ENCODE peak calls at places on chromosomes 5 and 9, in seven cellular contexts. W is uterus, O is stomach, S is HCT116, E is lower leg skin, M is breast epithelium, B is gastrocnemius medialis. A is an unnamed sample.

GRCh38 chr5:7813007-7813406 is 37.9 kb downstream of the CFAP90 start:
- DNase-seq in W (no peak), O (no peak), S (no peak), E (no peak), M (no peak), B (no peak), A (no peak)

GRCh38 chr5:79202076-79202475 is 33.9 kb upstream of the JMY start:
- DNase-seq in W (no peak), O (no peak), S (peak; percentile 36), E (no peak), M (no peak), B (no peak), A (no peak)

GRCh38 chr5:157479166-157479565 is 19.2 kb downstream of the NIPAL4 start:
- DNase-seq in W (no peak), O (no peak), S (no peak), E (no peak), M (no peak), B (no peak), A (no peak)

GRCh38 chr9:78326564-78326963 is 29.6 kb downstream of the PSAT1 start:
- DNase-seq in W (no peak), O (no peak), S (no peak), E (peak; percentile 28), M (no peak), B (no peak), A (no peak)

GRCh38 chr5:13698882-13699281 is 245.6 kb downstream of the DNAH5 start:
- DNase-seq in W (no peak), O (no peak), S (no peak), E (no peak), M (no peak), B (no peak), A (no peak)

GRCh38 chr5:95870105-95870672 is 47.7 kb upstream of the GLRX start:
- DNase-seq in W (no peak), O (no peak), S (no peak), E (peak; percentile 68), M (no peak), B (no peak), A (no peak)

GRCh38 chr9:133163559-133164208 is at the start of gene GBGT1:
- DNase-seq in W (peak; percentile 80), O (peak; percentile 75), S (no peak), E (peak; percentile 95), M (no peak), B (peak; percentile 53), A (no peak)

GRCh38 chr5:15852949-15853348 is 326.6 kb downstream of the MARCHF11 start:
- DNase-seq in W (no peak), O (no peak), S (no peak), E (no peak), M (no peak), B (no peak), A (no peak)

GRCh38 chr5:133750356-133750755 is 138.0 kb upstream of the FSTL4 start:
- DNase-seq in W (no peak), O (no peak), S (no peak), E (peak; percentile 74), M (no peak), B (no peak), A (no peak)

GRCh38 chr5:103364074-103364473 is 105.5 kb downstream of the MACIR start:
- DNase-seq in W (no peak), O (no peak), S (no peak), E (no peak), M (no peak), B (no peak), A (no peak)

GRCh38 chr9:114385412-114386181 is 2.2 kb downstream of the AKNA start:
- DNase-seq in W (peak; percentile 64), O (peak; percentile 77), S (peak; percentile 35), E (peak; percentile 93), M (peak; percentile 75), B (peak; percentile 76), A (peak; percentile 44)

GRCh38 chr5:55914141-55914413 is 62.9 kb downstream of the IL31RA start:
- DNase-seq in W (no peak), O (no peak), S (no peak), E (no peak), M (no peak), B (no peak), A (no peak)

GRCh38 chr9:77588319-77588937 is 59.7 kb downstream of the GNA14 start:
- DNase-seq in W (no peak), O (no peak), S (no peak), E (no peak), M (no peak), B (no peak), A (no peak)

GRCh38 chr9:134408939-134409737 is 82.9 kb downstream of the RXRA start:
- DNase-seq in W (no peak), O (no peak), S (no peak), E (no peak), M (no peak), B (peak; percentile 82), A (no peak)

GRCh38 chr5:113161806-113162205 is 185.2 kb downstream of the DCP2 start:
- DNase-seq in W (no peak), O (no peak), S (no peak), E (no peak), M (no peak), B (no peak), A (peak; percentile 71)

GRCh38 chr9:131676431-131676972 is 63.4 kb downstream of the RAPGEF1 start:
- DNase-seq in W (no peak), O (no peak), S (no peak), E (no peak), M (no peak), B (no peak), A (no peak)

GRCh38 chr5:173325091-173325698 is 3.0 kb downstream of the STC2 start:
- DNase-seq in W (no peak), O (no peak), S (no peak), E (peak; percentile 53), M (no peak), B (no peak), A (no peak)

GRCh38 chr5:173327948-173328895 is at the start of gene STC2:
- DNase-seq in W (no peak), O (peak; percentile 73), S (peak; percentile 95), E (peak; percentile 90), M (peak; percentile 95), B (peak; percentile 95), A (peak; percentile 62)

GRCh38 chr5:173328896-173329369 is 719 bp upstream of the STC2 start:
- DNase-seq in W (no peak), O (no peak), S (peak; percentile 54), E (peak; percentile 79), M (no peak), B (peak; percentile 51), A (no peak)

GRCh38 chr5:173326501-173326960 is 1.7 kb downstream of the STC2 start:
- DNase-seq in W (no peak), O (no peak), S (no peak), E (peak; percentile 80), M (no peak), B (no peak), A (no peak)

GRCh38 chr5:173327084-173327947 is 898 bp downstream of the STC2 start:
- DNase-seq in W (no peak), O (no peak), S (no peak), E (peak; percentile 86), M (no peak), B (peak; percentile 37), A (no peak)
- TF ChIP-seq POLR2A in W (no peak), O (no peak), S (no peak), E (no peak), M (no peak), B (no peak), A (no peak)

GRCh38 chr5:149323235-149324205 is 21.8 kb upstream of the GRPEL2 start:
- DNase-seq in W (no peak), O (no peak), S (no peak), E (no peak), M (no peak), B (no peak), A (no peak)

GRCh38 chr5:149325166-149325735 is 20.0 kb upstream of the GRPEL2 start:
- DNase-seq in W (no peak), O (no peak), S (no peak), E (peak; percentile 54), M (no peak), B (no peak), A (no peak)

GRCh38 chr5:149326611-149327010 is 18.7 kb upstream of the GRPEL2 start:
- DNase-seq in W (no peak), O (no peak), S (no peak), E (no peak), M (no peak), B (no peak), A (no peak)

GRCh38 chr5:149325894-149326293 is 19.4 kb upstream of the GRPEL2 start:
- DNase-seq in W (no peak), O (no peak), S (no peak), E (no peak), M (no peak), B (no peak), A (no peak)

GRCh38 chr5:149324639-149325038 is 20.7 kb upstream of the GRPEL2 start:
- DNase-seq in W (no peak), O (no peak), S (no peak), E (peak; percentile 64), M (no peak), B (peak; percentile 54), A (no peak)
- TF ChIP-seq CTCF in W (no peak), O (no peak), S (no peak), E (no peak), M (no peak), B (no peak), A (no peak)

DNA sequence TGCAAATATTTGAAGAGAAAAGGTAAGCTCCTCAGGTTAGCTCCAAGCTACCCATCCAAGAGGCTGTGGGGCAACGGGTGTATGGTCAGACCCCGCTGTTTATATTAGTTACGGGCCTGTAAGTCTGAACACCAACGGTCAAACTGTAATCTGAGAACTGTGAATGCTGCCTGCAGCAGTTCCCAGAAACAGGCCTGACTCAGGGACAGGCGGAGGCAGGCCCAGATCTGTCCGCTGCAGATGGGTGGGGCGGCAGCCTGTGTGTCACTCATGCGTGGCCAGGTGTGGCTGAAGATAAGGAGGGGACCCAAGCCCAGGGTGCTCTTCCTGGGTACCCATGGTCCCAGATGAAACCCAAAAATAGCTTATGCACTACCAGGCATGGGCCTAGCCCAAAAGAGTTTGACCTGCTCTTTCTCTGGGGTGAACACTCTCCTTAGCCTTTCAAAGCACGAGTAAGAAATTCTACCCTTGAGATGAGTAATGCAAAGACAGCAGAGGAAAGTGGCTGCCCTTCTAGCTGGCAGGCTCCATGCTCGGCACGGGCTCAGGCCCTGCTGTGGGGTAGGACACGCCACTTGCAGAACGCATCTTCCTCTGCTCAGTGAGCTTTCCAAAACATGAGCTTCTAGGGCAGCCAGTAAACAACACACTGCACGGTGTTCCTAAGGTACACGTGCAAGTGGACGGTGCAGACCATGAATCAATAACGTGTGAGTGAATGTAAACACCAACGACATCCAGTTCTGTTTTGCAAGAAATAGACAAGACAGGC is 9.1 kb downstream of the UBAC1 start:
- DNase-seq in W (no peak), O (peak; percentile 35), S (peak; percentile 56), E (no peak), M (no peak), B (peak; percentile 96), A (peak; percentile 78)
- TF ChIP-seq POLR2A in W (no peak), O (no peak), S (no peak), E (no peak), M (no peak), B (peak; percentile 66), A (no peak)

GRCh38 chr5:88606173-88606572 is 276.8 kb downstream of the MEF2C start:
- DNase-seq in W (no peak), O (no peak), S (no peak), E (no peak), M (no peak), B (no peak), A (no peak)

GRCh38 chr5:88607492-88607891 is 275.5 kb downstream of the MEF2C start:
- DNase-seq in W (no peak), O (no peak), S (no peak), E (no peak), M (no peak), B (no peak), A (no peak)

GRCh38 chr5:88606626-88607025 is 276.4 kb downstream of the MEF2C start:
- DNase-seq in W (no peak), O (no peak), S (no peak), E (no peak), M (no peak), B (no peak), A (no peak)

GRCh38 chr5:88602584-88602983 is 280.4 kb downstream of the MEF2C start:
- DNase-seq in W (no peak), O (no peak), S (peak; percentile 10), E (no peak), M (no peak), B (no peak), A (no peak)
- TF ChIP-seq CTCF in W (no peak), O (no peak), S (peak; percentile 25), E (no peak), M (no peak), B (no peak), A (no peak)

A was measured in prostate gland.